ENCODE peak calls at places on chromosomes 7 and 10, in seven cellular contexts. One of them, this sample, is unnamed.

GRCh38 chr7:134083766-134084487 is 43.2 kb upstream of the LRGUK start:
- DNase-seq in fibroblast of mammary gland: peak
- DNase-seq in putamen: no peak
- DNase-seq in SK-MEL-5: no peak
- DNase-seq in EH: peak
- DNase-seq in pancreas: no peak
- DNase-seq in Daoy: no peak
- DNase-seq in this sample: peak

GRCh38 chr7:157793973-157794763 is 457.4 kb downstream of the DNAJB6 start:
- DNase-seq in fibroblast of mammary gland: no peak
- DNase-seq in pancreas: no peak
- DNase-seq in Daoy: no peak
- DNase-seq in SK-MEL-5: no peak
- DNase-seq in putamen: peak
- DNase-seq in EH: no peak
- DNase-seq in this sample: no peak

GRCh38 chr7:5452470-5452899 is 28.9 kb upstream of the TNRC18 start:
- DNase-seq in putamen: no peak
- DNase-seq in SK-MEL-5: no peak
- DNase-seq in pancreas: no peak
- DNase-seq in fibroblast of mammary gland: no peak
- DNase-seq in EH: no peak
- DNase-seq in Daoy: no peak
- DNase-seq in this sample: no peak

GRCh38 chr7:49775065-49775948 is 1.9 kb downstream of the VWC2 start:
- DNase-seq in putamen: no peak
- DNase-seq in SK-MEL-5: no peak
- DNase-seq in Daoy: no peak
- DNase-seq in fibroblast of mammary gland: no peak
- DNase-seq in EH: no peak
- DNase-seq in pancreas: no peak
- DNase-seq in this sample: no peak

GRCh38 chr10:117860823-117861222 is 185.9 kb downstream of the RAB11FIP2 start:
- DNase-seq in fibroblast of mammary gland: peak
- DNase-seq in Daoy: no peak
- DNase-seq in putamen: no peak
- DNase-seq in pancreas: no peak
- DNase-seq in SK-MEL-5: peak
- DNase-seq in EH: peak
- DNase-seq in this sample: peak

GRCh38 chr7:98730331-98730730 is 113.2 kb downstream of the NPTX2 start:
- DNase-seq in EH: no peak
- DNase-seq in SK-MEL-5: no peak
- DNase-seq in fibroblast of mammary gland: no peak
- DNase-seq in putamen: no peak
- DNase-seq in pancreas: no peak
- DNase-seq in Daoy: no peak
- DNase-seq in this sample: no peak

GRCh38 chr10:132692311-132692710 is 93.6 kb downstream of the NKX6-2 start:
- DNase-seq in pancreas: no peak
- DNase-seq in SK-MEL-5: no peak
- DNase-seq in putamen: no peak
- DNase-seq in Daoy: no peak
- DNase-seq in fibroblast of mammary gland: no peak
- DNase-seq in EH: no peak
- DNase-seq in this sample: no peak

GRCh38 chr10:29881336-29881751 is 178.0 kb downstream of the JCAD start:
- DNase-seq in pancreas: no peak
- DNase-seq in EH: no peak
- DNase-seq in putamen: no peak
- DNase-seq in SK-MEL-5: no peak
- DNase-seq in Daoy: no peak
- DNase-seq in fibroblast of mammary gland: peak
- DNase-seq in this sample: no peak

GRCh38 chr7:122046402-122046801 is 97.6 kb downstream of the AASS start:
- DNase-seq in SK-MEL-5: no peak
- DNase-seq in putamen: no peak
- DNase-seq in Daoy: no peak
- DNase-seq in EH: no peak
- DNase-seq in pancreas: no peak
- DNase-seq in fibroblast of mammary gland: no peak
- DNase-seq in this sample: no peak

GRCh38 chr10:35387768-35388167 is 51.5 kb downstream of the CCNY start:
- DNase-seq in EH: peak
- DNase-seq in pancreas: no peak
- DNase-seq in SK-MEL-5: no peak
- DNase-seq in fibroblast of mammary gland: peak
- DNase-seq in putamen: no peak
- DNase-seq in Daoy: no peak
- DNase-seq in this sample: peak

GRCh38 chr10:59391060-59391459 is 28.7 kb upstream of the FAM13C start:
- DNase-seq in fibroblast of mammary gland: no peak
- DNase-seq in SK-MEL-5: no peak
- DNase-seq in putamen: no peak
- DNase-seq in EH: no peak
- DNase-seq in pancreas: no peak
- DNase-seq in Daoy: no peak
- DNase-seq in this sample: no peak

GRCh38 chr7:114819629-114820362 is 102.1 kb upstream of the MDFIC start:
- DNase-seq in EH: peak
- DNase-seq in putamen: no peak
- DNase-seq in fibroblast of mammary gland: peak
- DNase-seq in pancreas: no peak
- DNase-seq in SK-MEL-5: peak
- DNase-seq in Daoy: peak
- DNase-seq in this sample: peak

GRCh38 chr7:46291064-46291463 is 370.0 kb upstream of the IGFBP3 start:
- DNase-seq in Daoy: peak
- DNase-seq in SK-MEL-5: no peak
- DNase-seq in fibroblast of mammary gland: peak
- DNase-seq in pancreas: no peak
- DNase-seq in EH: peak
- DNase-seq in putamen: no peak
- DNase-seq in this sample: peak

GRCh38 chr10:99521474-99522077 is 11.2 kb upstream of the NKX2-3 start:
- DNase-seq in Daoy: no peak
- DNase-seq in SK-MEL-5: no peak
- DNase-seq in pancreas: no peak
- DNase-seq in fibroblast of mammary gland: no peak
- DNase-seq in putamen: no peak
- DNase-seq in EH: no peak
- DNase-seq in this sample: no peak

GRCh38 chr10:114470956-114471905 is 66.9 kb upstream of the AFAP1L2 start:
- DNase-seq in pancreas: peak
- DNase-seq in SK-MEL-5: peak
- DNase-seq in fibroblast of mammary gland: peak
- DNase-seq in EH: peak
- DNase-seq in Daoy: peak
- DNase-seq in putamen: peak
- DNase-seq in this sample: peak

GRCh38 chr10:59885430-59886134 is 20.8 kb downstream of the CCDC6 start:
- DNase-seq in Daoy: no peak
- DNase-seq in pancreas: no peak
- DNase-seq in fibroblast of mammary gland: no peak
- DNase-seq in putamen: no peak
- DNase-seq in EH: no peak
- DNase-seq in SK-MEL-5: no peak
- DNase-seq in this sample: no peak

GRCh38 chr7:4713183-4713784 is 31.2 kb downstream of the FOXK1 start:
- DNase-seq in Daoy: no peak
- DNase-seq in fibroblast of mammary gland: peak
- DNase-seq in EH: peak
- DNase-seq in putamen: no peak
- DNase-seq in SK-MEL-5: no peak
- DNase-seq in pancreas: no peak
- DNase-seq in this sample: no peak

GRCh38 chr7:33982425-33982786 is 77.1 kb downstream of the BMPER start:
- DNase-seq in pancreas: no peak
- DNase-seq in SK-MEL-5: peak
- DNase-seq in fibroblast of mammary gland: no peak
- DNase-seq in Daoy: peak
- DNase-seq in EH: peak
- DNase-seq in putamen: no peak
- DNase-seq in this sample: peak

GRCh38 chr7:135184254-135184841 is 13.8 kb upstream of the CYREN start:
- DNase-seq in pancreas: no peak
- DNase-seq in SK-MEL-5: no peak
- DNase-seq in fibroblast of mammary gland: no peak
- DNase-seq in EH: no peak
- DNase-seq in Daoy: no peak
- DNase-seq in putamen: no peak
- DNase-seq in this sample: no peak

GRCh38 chr10:119395287-119396007 is 147.1 kb downstream of the RGS10 start:
- DNase-seq in putamen: no peak
- DNase-seq in EH: peak
- DNase-seq in SK-MEL-5: no peak
- DNase-seq in Daoy: no peak
- DNase-seq in fibroblast of mammary gland: peak
- DNase-seq in pancreas: no peak
- DNase-seq in this sample: no peak

GRCh38 chr7:134327896-134328295 is 11.2 kb upstream of the SLC35B4 start:
- DNase-seq in Daoy: peak
- DNase-seq in SK-MEL-5: peak
- DNase-seq in fibroblast of mammary gland: peak
- DNase-seq in putamen: peak
- DNase-seq in pancreas: no peak
- DNase-seq in EH: peak
- DNase-seq in this sample: peak